ENCODE peak calls at places on chromosomes 2 and 18, in six cellular contexts. W is heart left ventricle, G is ovary, C is A549, K is suprapubic skin, D is GM12892. O is an unnamed sample.

GRCh38 chr2:240564191-240564570 is 4.0 kb downstream of the DUSP28 start:
- DNase-seq in W (no peak), G (no peak), C (no peak), K (peak), D (no peak), O (no peak)

GRCh38 chr2:109218087-109218791 is 89.2 kb downstream of the SH3RF3 start:
- DNase-seq in W (no peak), G (no peak), C (no peak), K (peak), D (no peak), O (no peak)

GRCh38 chr2:218635719-218636118 is 23.7 kb downstream of the ZNF142 start:
- DNase-seq in W (no peak), G (no peak), C (no peak), K (no peak), D (no peak), O (no peak)

GRCh38 chr2:60484080-60484737 is 69.2 kb downstream of the BCL11A start:
- DNase-seq in W (no peak), G (no peak), C (no peak), K (no peak), D (no peak), O (no peak)

GRCh38 chr18:26406294-26406693 is 142.1 kb downstream of the KCTD1 start:
- DNase-seq in W (no peak), G (no peak), C (no peak), K (no peak), D (no peak), O (no peak)

GRCh38 chr2:8203354-8203753 is 478.5 kb upstream of the ID2 start:
- DNase-seq in W (no peak), G (peak), C (no peak), K (no peak), D (no peak), O (no peak)

GRCh38 chr18:8803063-8803795 is 97.9 kb downstream of the MTCL1 start:
- DNase-seq in W (no peak), G (no peak), C (no peak), K (no peak), D (no peak), O (no peak)

GRCh38 chr2:22382439-22383169 is 1002.4 kb upstream of the KLHL29 start:
- DNase-seq in W (no peak), G (no peak), C (no peak), K (no peak), D (no peak), O (no peak)

GRCh38 chr18:25650201-25650941 is 298.4 kb upstream of the ZNF521 start:
- DNase-seq in W (no peak), G (no peak), C (no peak), K (no peak), D (no peak), O (no peak)

GRCh38 chr2:10265328-10266132 is 37.2 kb upstream of the HPCAL1 start:
- DNase-seq in W (no peak), G (no peak), C (no peak), K (no peak), D (no peak), O (no peak)

GRCh38 chr18:44636241-44636640 is 44.4 kb upstream of the SETBP1 start:
- DNase-seq in W (no peak), G (no peak), C (no peak), K (no peak), D (no peak), O (no peak)

GRCh38 chr2:225122582-225123486 is 80.6 kb upstream of the DOCK10 start:
- DNase-seq in W (no peak), G (no peak), C (no peak), K (no peak), D (no peak), O (no peak)

GRCh38 chr2:162184362-162184761 is 32.3 kb upstream of the GCG start:
- DNase-seq in W (no peak), G (no peak), C (no peak), K (no peak), D (no peak), O (no peak)

GRCh38 chr2:203201426-203201825 is 37.4 kb upstream of the CYP20A1 start:
- DNase-seq in W (no peak), G (no peak), C (no peak), K (no peak), D (no peak), O (no peak)

GRCh38 chr2:219109468-219109867 is 48.7 kb upstream of the IHH start:
- DNase-seq in W (no peak), G (no peak), C (no peak), K (no peak), D (no peak), O (no peak)

GRCh38 chr2:55459278-55459677 is 39.6 kb upstream of the CCDC88A start:
- DNase-seq in W (no peak), G (no peak), C (no peak), K (no peak), D (no peak), O (no peak)

GRCh38 chr2:83901322-83901721 is 557.8 kb downstream of the SUCLG1 start:
- DNase-seq in W (no peak), G (no peak), C (no peak), K (no peak), D (no peak), O (no peak)

GRCh38 chr2:199458017-199458805 is 472 bp upstream of the SATB2 start:
- DNase-seq in W (no peak), G (peak), C (peak), K (no peak), D (no peak), O (no peak)

GRCh38 chr2:154551649-154552048 is 146.8 kb upstream of the KCNJ3 start:
- DNase-seq in W (no peak), G (no peak), C (no peak), K (no peak), D (no peak), O (no peak)

GRCh38 chr2:15119722-15120175 is 441.4 kb downstream of the NBAS start:
- DNase-seq in W (no peak), G (no peak), C (no peak), K (no peak), D (no peak), O (no peak)

GRCh38 chr2:74849228-74849892 is 15.4 kb downstream of the HK2 start:
- DNase-seq in W (peak), G (no peak), C (no peak), K (no peak), D (no peak), O (no peak)

GRCh38 chr18:59691996-59692395 is 5.2 kb downstream of the CCBE1 start:
- DNase-seq in W (no peak), G (no peak), C (no peak), K (no peak), D (no peak), O (no peak)

GRCh38 chr2:181058378-181059269 is 78.2 kb downstream of the UBE2E3 start:
- DNase-seq in W (no peak), G (no peak), C (no peak), K (no peak), D (no peak), O (no peak)

GRCh38 chr2:156867201-156867600 is 390.3 kb upstream of the GALNT5 start:
- DNase-seq in W (no peak), G (no peak), C (no peak), K (no peak), D (no peak), O (no peak)

GRCh38 chr18:9449987-9450386 is 25.3 kb upstream of the RALBP1 start:
- DNase-seq in W (no peak), G (no peak), C (no peak), K (no peak), D (no peak), O (no peak)

GRCh38 chr2:99957724-99958123 is 184.7 kb downstream of the AFF3 start:
- DNase-seq in W (no peak), G (no peak), C (no peak), K (no peak), D (no peak), O (no peak)

GRCh38 chr2:215614296-215614695 is 178.4 kb upstream of the FN1 start:
- DNase-seq in W (no peak), G (no peak), C (no peak), K (no peak), D (no peak), O (no peak)

GRCh38 chr2:55585451-55586079 is 31.9 kb downstream of the PPP4R3B start:
- DNase-seq in W (no peak), G (no peak), C (no peak), K (no peak), D (no peak), O (no peak)

GRCh38 chr2:160253440-160254296 is 53.6 kb upstream of the ITGB6 start:
- DNase-seq in W (no peak), G (no peak), C (peak), K (no peak), D (no peak), O (no peak)

GRCh38 chr18:55381277-55381676 is 206.7 kb downstream of the TCF4 start:
- DNase-seq in W (no peak), G (no peak), C (no peak), K (no peak), D (no peak), O (no peak)

GRCh38 chr2:229943171-229943570 is 20.9 kb downstream of the FBXO36 start:
- DNase-seq in W (no peak), G (no peak), C (no peak), K (no peak), D (no peak), O (no peak)

GRCh38 chr18:21489119-21489750 is 111.3 kb downstream of the ESCO1 start:
- DNase-seq in W (no peak), G (peak), C (peak), K (no peak), D (peak), O (peak)

GRCh38 chr2:241904791-241905710 is 35.5 kb downstream of the RTP5 start:
- DNase-seq in W (no peak), G (no peak), C (no peak), K (peak), D (no peak), O (no peak)

GRCh38 chr2:45168731-45169338 is 159.6 kb upstream of the SIX2 start:
- DNase-seq in W (no peak), G (no peak), C (peak), K (no peak), D (peak), O (no peak)

GRCh38 chr18:59951591-59951990 is 51.8 kb downstream of the PMAIP1 start:
- DNase-seq in W (no peak), G (no peak), C (no peak), K (no peak), D (no peak), O (no peak)

GRCh38 chr2:200577000-200577399 is 8.8 kb upstream of the AOX1 start:
- DNase-seq in W (no peak), G (no peak), C (no peak), K (no peak), D (no peak), O (no peak)

GRCh38 chr2:19812166-19812565 is 89.6 kb downstream of the TTC32 start:
- DNase-seq in W (no peak), G (no peak), C (no peak), K (no peak), D (no peak), O (no peak)

GRCh38 chr2:26184555-26185303 is 11.8 kb downstream of the GAREM2 start:
- DNase-seq in W (peak), G (peak), C (peak), K (no peak), D (peak), O (no peak)
- TF ChIP-seq POLR2A in W (no peak), G (peak), C (peak), K (no peak), D (peak), O (no peak)

GRCh38 chr2:28359222-28360065 is 33.2 kb upstream of the FOSL2 start:
- DNase-seq in W (peak), G (no peak), C (no peak), K (no peak), D (peak), O (peak)
- TF ChIP-seq POLR2A in W (no peak), G (no peak), C (no peak), K (no peak), D (no peak), O (no peak)

DNA sequence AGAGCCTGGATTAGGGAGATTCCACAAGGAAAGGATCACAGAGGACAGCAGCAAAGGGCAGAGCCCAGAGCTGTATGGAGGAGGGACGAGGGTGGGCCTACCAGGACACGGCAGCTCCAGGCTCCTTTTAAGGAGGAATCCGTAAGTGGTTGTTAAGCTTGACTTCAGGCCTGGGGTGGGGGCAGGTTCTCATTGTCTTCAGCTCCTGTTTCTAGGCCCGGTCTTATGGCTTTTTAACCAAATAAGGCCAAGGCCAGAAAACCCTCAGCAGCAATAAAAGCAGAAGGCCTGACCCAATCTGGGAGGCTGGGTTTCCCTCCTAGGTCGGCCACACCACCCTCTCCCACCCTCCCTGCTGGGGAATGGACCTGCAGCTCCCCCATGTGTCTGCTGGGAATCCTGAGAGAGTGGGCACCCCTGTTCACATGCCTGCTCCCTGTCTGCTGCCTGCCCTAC is 111.2 kb downstream of the PLB1 start:
- DNase-seq in W (no peak), G (no peak), C (peak), K (no peak), D (no peak), O (no peak)
- TF ChIP-seq POLR2A in W (no peak), G (no peak), C (no peak), K (no peak), D (no peak), O (no peak)

GRCh38 chr2:26767129-26767528 is 3.0 kb downstream of the SLC35F6 start:
- DNase-seq in W (no peak), G (no peak), C (no peak), K (no peak), D (no peak), O (no peak)

GRCh38 chr2:26763019-26763418 is 1.1 kb upstream of the SLC35F6 start:
- DNase-seq in W (no peak), G (no peak), C (no peak), K (no peak), D (no peak), O (no peak)

GRCh38 chr2:26764906-26765305 is 822 bp downstream of the SLC35F6 start:
- DNase-seq in W (no peak), G (no peak), C (no peak), K (no peak), D (no peak), O (no peak)

GRCh38 chr2:26765475-26766200 is 1.6 kb downstream of the SLC35F6 start:
- DNase-seq in W (no peak), G (no peak), C (no peak), K (no peak), D (no peak), O (no peak)

GRCh38 chr2:26764078-26764887 is at the start of gene SLC35F6:
- DNase-seq in W (peak), G (peak), C (peak), K (peak), D (peak), O (peak)
- TF ChIP-seq POLR2A in W (no peak), G (peak), C (peak), K (peak), D (peak), O (peak)